ENCODE peak calls at places on chromosome 14, in ten cellular contexts. T, W, M, Q, N, H, O, R, P and C are unnamed samples.
A peak's percentile ranks its signal among the peaks of the same experiment; 100 is the strongest.

GRCh38 chr14:67620217-67620789 is 583 bp downstream of the ARG2 start:
- DNase-seq in T (peak; percentile 34), W (no peak), M (peak; percentile 26), Q (no peak), N (peak; percentile 33), H (peak; percentile 20), O (no peak), R (no peak), P (peak; percentile 46), C (no peak)

GRCh38 chr14:26549571-26549970 is 48.3 kb downstream of the NOVA1 start:
- DNase-seq in T (no peak), W (no peak), M (no peak), Q (no peak), N (no peak), H (no peak), O (no peak), R (no peak), P (no peak), C (no peak)

GRCh38 chr14:49999826-50000214 is 106.9 kb downstream of the ARF6 start:
- DNase-seq in T (no peak), W (no peak), M (no peak), Q (no peak), N (no peak), H (no peak), O (no peak), R (no peak), P (no peak), C (no peak)

GRCh38 chr14:96501383-96501745 is 818 bp upstream of the PAPOLA start:
- DNase-seq in T (no peak), W (no peak), M (no peak), Q (no peak), N (peak; percentile 30), H (no peak), O (no peak), R (no peak), P (no peak), C (no peak)

GRCh38 chr14:99450266-99450665 is 30.4 kb downstream of the SETD3 start:
- DNase-seq in T (no peak), W (no peak), M (no peak), Q (no peak), N (no peak), H (no peak), O (no peak), R (no peak), P (no peak), C (no peak)

GRCh38 chr14:22314183-22314820 is 274.7 kb downstream of the DAD1 start:
- DNase-seq in T (no peak), W (no peak), M (no peak), Q (peak; percentile 3), N (peak; percentile 50), H (no peak), O (no peak), R (peak; percentile 69), P (no peak), C (no peak)

GRCh38 chr14:28780843-28781503 is 14.4 kb downstream of the FOXG1 start:
- DNase-seq in T (no peak), W (no peak), M (no peak), Q (no peak), N (no peak), H (no peak), O (no peak), R (no peak), P (no peak), C (no peak)

GRCh38 chr14:51041117-51041531 is 53.8 kb downstream of the TRIM9 start:
- DNase-seq in T (no peak), W (no peak), M (no peak), Q (no peak), N (no peak), H (no peak), O (no peak), R (no peak), P (no peak), C (no peak)

GRCh38 chr14:41490323-41490722 is 116.4 kb upstream of the LRFN5 start:
- DNase-seq in T (no peak), W (no peak), M (no peak), Q (no peak), N (no peak), H (no peak), O (no peak), R (no peak), P (no peak), C (no peak)

GRCh38 chr14:48690349-48690748 is 895.8 kb downstream of the RPS29 start:
- DNase-seq in T (no peak), W (no peak), M (no peak), Q (no peak), N (no peak), H (no peak), O (no peak), R (no peak), P (no peak), C (no peak)
- TF ChIP-seq CTCF in T (no peak), W (peak; percentile 12), M (no peak), Q (no peak), N (no peak), H (no peak), O (no peak), R (no peak), P (no peak), C (no peak)

GRCh38 chr14:43792980-43793379 is 714.1 kb downstream of the FSCB start:
- DNase-seq in T (no peak), W (no peak), M (no peak), Q (no peak), N (no peak), H (no peak), O (no peak), R (no peak), P (no peak), C (no peak)
- H3K36me3 ChIP-seq in T (no peaks in the 10 kb centered on the region), W (no peaks in the 10 kb centered on the region), M (no peaks in the 10 kb centered on the region), Q (no peaks in the 10 kb centered on the region), N (no peaks in the 10 kb centered on the region), H (no peaks in the 10 kb centered on the region), O (no peaks in the 10 kb centered on the region), R (no peaks in the 10 kb centered on the region), P (no peaks in the 10 kb centered on the region), C (no peaks in the 10 kb centered on the region)

GRCh38 chr14:101736585-101736984 is 24.9 kb upstream of the PPP2R5C start:
- DNase-seq in T (no peak), W (no peak), M (no peak), Q (no peak), N (no peak), H (no peak), O (no peak), R (no peak), P (no peak), C (no peak)

GRCh38 chr14:101739446-101740141 is 21.9 kb upstream of the PPP2R5C start:
- DNase-seq in T (no peak), W (no peak), M (no peak), Q (no peak), N (peak; percentile 12), H (no peak), O (no peak), R (no peak), P (no peak), C (no peak)

GRCh38 chr14:101736071-101736470 is 25.4 kb upstream of the PPP2R5C start:
- DNase-seq in T (no peak), W (no peak), M (no peak), Q (no peak), N (peak; percentile 13), H (no peak), O (no peak), R (no peak), P (no peak), C (no peak)

GRCh38 chr14:101738921-101739320 is 22.6 kb upstream of the PPP2R5C start:
- DNase-seq in T (no peak), W (no peak), M (no peak), Q (no peak), N (peak; percentile 8), H (no peak), O (no peak), R (no peak), P (no peak), C (no peak)

GRCh38 chr14:101737414-101738367 is 23.8 kb upstream of the PPP2R5C start:
- DNase-seq in T (no peak), W (no peak), M (no peak), Q (peak; percentile 31), N (peak; percentile 18), H (no peak), O (no peak), R (no peak), P (no peak), C (no peak)
- TF ChIP-seq CTCF in T (no peak), W (no peak), M (no peak), Q (peak; percentile 24), N (no peak), H (peak; percentile 15), O (peak; percentile 17), R (no peak), P (no peak), C (no peak)

GRCh38 chr14:32319368-32320049 is 9.6 kb upstream of the AKAP6 start:
- DNase-seq in T (no peak), W (no peak), M (no peak), Q (no peak), N (no peak), H (peak; percentile 2), O (no peak), R (peak; percentile 26), P (no peak), C (no peak)

GRCh38 chr14:32312010-32312331 is 17.1 kb upstream of the AKAP6 start:
- DNase-seq in T (no peak), W (no peak), M (no peak), Q (no peak), N (no peak), H (no peak), O (no peak), R (no peak), P (no peak), C (no peak)

GRCh38 chr14:32318087-32318486 is 11.0 kb upstream of the AKAP6 start:
- DNase-seq in T (no peak), W (no peak), M (no peak), Q (no peak), N (no peak), H (no peak), O (no peak), R (no peak), P (no peak), C (no peak)

GRCh38 chr14:32311294-32312009 is 17.6 kb upstream of the AKAP6 start:
- DNase-seq in T (no peak), W (no peak), M (no peak), Q (no peak), N (no peak), H (no peak), O (no peak), R (peak; percentile 5), P (no peak), C (no peak)

GRCh38 chr14:32313977-32314376 is 15.1 kb upstream of the AKAP6 start:
- DNase-seq in T (no peak), W (no peak), M (no peak), Q (no peak), N (no peak), H (no peak), O (no peak), R (no peak), P (no peak), C (no peak)
- H3K36me3 ChIP-seq in T (no peaks in the 10 kb centered on the region), W (no peaks in the 10 kb centered on the region), M (no peaks in the 10 kb centered on the region), Q (no peaks in the 10 kb centered on the region), N (no peaks in the 10 kb centered on the region), H (no peaks in the 10 kb centered on the region), O (no peaks in the 10 kb centered on the region), R (no peaks in the 10 kb centered on the region), P (no peaks in the 10 kb centered on the region), C (no peaks in the 10 kb centered on the region)

GRCh38 chr14:60514378-60515243 is 5.7 kb downstream of the SIX6 start:
- DNase-seq in T (no peak), W (no peak), M (no peak), Q (no peak), N (no peak), H (peak; percentile 28), O (no peak), R (peak; percentile 6), P (no peak), C (peak; percentile 60)
- TF ChIP-seq CTCF in T (peak; percentile 25), W (peak; percentile 35), M (peak; percentile 26), Q (peak; percentile 30), N (no peak), H (no peak), O (peak; percentile 39), R (peak; percentile 24), P (no peak), C (peak; percentile 29)